ENCODE peak calls at places on chromosomes 16 and 17, in eight cellular contexts. A is OCI-M1; Q is activated CD4-positive, CD25-positive, alpha-beta regulatory T cell treated with anti-CD3 and anti-CD28 coated beads, Interleukin-2, amount 50 U/mL, for 72 hours; I is NCI-H748 treated with DMSO at 0.1 percent for 48 hours; W is activated CD4-positive, alpha-beta T cell treated with anti-CD3 and anti-CD28 coated beads for 48 hours; E is T-helper 2 cell; U is right cardiac atrium; G is cardiac muscle cell. Y is an unnamed sample.

GRCh38 chr17:65558683-65559311 is 2.7 kb downstream of the AXIN2 start:
- DNase-seq in W (peak), G (peak), U (peak), Q (no peak), A (no peak), E (no peak), I (peak), Y (no peak)

GRCh38 chr16:87050142-87050541 is 267.1 kb downstream of the C16orf95 start:
- DNase-seq in I (no peak), E (no peak), G (no peak), U (no peak), Q (no peak), A (no peak), W (no peak), Y (no peak)

GRCh38 chr16:80824623-80825364 is 20.4 kb upstream of the CDYL2 start:
- DNase-seq in Q (no peak), W (peak), I (peak), G (peak), E (no peak), A (peak), U (no peak), Y (peak)

GRCh38 chr16:12258806-12259205 is 282.3 kb downstream of the SNX29 start:
- DNase-seq in W (no peak), Q (no peak), A (no peak), I (no peak), U (no peak), E (no peak), G (no peak), Y (no peak)

GRCh38 chr16:13390093-13390985 is 488.9 kb downstream of the SHISA9 start:
- DNase-seq in A (no peak), W (no peak), I (no peak), Q (no peak), E (no peak), U (no peak), G (peak), Y (no peak)

GRCh38 chr16:12133738-12134137 is 157.2 kb downstream of the SNX29 start:
- DNase-seq in A (no peak), U (no peak), G (no peak), W (no peak), I (no peak), E (no peak), Q (no peak), Y (no peak)

GRCh38 chr16:14249291-14250032 is 178.3 kb downstream of the MRTFB start:
- DNase-seq in A (peak), Q (peak), U (no peak), G (peak), W (peak), E (peak), I (peak), Y (peak)

GRCh38 chr16:85069171-85069570 is 41.6 kb downstream of the KIAA0513 start:
- DNase-seq in G (no peak), E (no peak), Q (no peak), W (no peak), U (peak), I (no peak), A (no peak), Y (no peak)

GRCh38 chr17:78237403-78238012 is 6.1 kb downstream of the TMEM235 start:
- DNase-seq in W (no peak), A (no peak), I (no peak), Q (no peak), E (no peak), G (no peak), U (peak), Y (no peak)

GRCh38 chr17:72346306-72346705 is 225.5 kb downstream of the SOX9 start:
- DNase-seq in A (no peak), G (no peak), U (no peak), E (no peak), W (no peak), I (no peak), Q (no peak), Y (no peak)

GRCh38 chr17:64219571-64219970 is 43.5 kb downstream of the TEX2 start:
- DNase-seq in A (no peak), E (no peak), U (no peak), G (no peak), I (no peak), W (no peak), Q (no peak), Y (no peak)